ENCODE peak calls at places on chromosomes 2 and 18, in nine cellular contexts. Y is AG10803, O is B cell, R is colonic mucosa, A is HCT116, K is neural progenitor cell, V is nephron progenitor cell, D is AG09309, H is type B pancreatic cell. B is an unnamed sample.
A peak's percentile ranks its signal among the peaks of the same experiment; 100 is the strongest.

GRCh38 chr2:167875524-167875923 is 371.9 kb downstream of the STK39 start:
- DNase-seq in H (no peak), O (no peak), V (no peak), Y (no peak), A (no peak), K (no peak), R (no peak), D (no peak), B (no peak)

GRCh38 chr2:47189635-47190034 is 34.5 kb upstream of the STPG4 start:
- DNase-seq in Y (peak; percentile 92), A (no peak), V (no peak), D (peak; percentile 79), O (no peak), H (no peak), R (no peak), K (no peak), B (no peak)

GRCh38 chr2:3102081-3102914 is 275.3 kb downstream of the EIPR1 start:
- DNase-seq in O (no peak), V (no peak), R (no peak), H (no peak), A (no peak), Y (no peak), D (no peak), K (no peak), B (no peak)

GRCh38 chr2:138023976-138024375 is 59.7 kb downstream of the HNMT start:
- DNase-seq in K (no peak), Y (no peak), O (no peak), A (no peak), H (no peak), R (no peak), D (no peak), V (no peak), B (no peak)

GRCh38 chr18:24244698-24245097 is 105.8 kb downstream of the CABYR start:
- DNase-seq in R (no peak), K (no peak), Y (no peak), H (no peak), D (no peak), O (no peak), A (no peak), V (no peak), B (no peak)

GRCh38 chr18:56541790-56542189 is 96.6 kb downstream of the TXNL1 start:
- DNase-seq in V (no peak), O (no peak), Y (no peak), D (no peak), K (peak; percentile 18), H (no peak), R (no peak), A (no peak), B (no peak)

GRCh38 chr2:71545572-71546274 is 92.4 kb downstream of the DYSF start:
- DNase-seq in R (peak; percentile 63), K (peak; percentile 80), O (peak; percentile 62), Y (peak; percentile 66), V (peak; percentile 71), D (no peak), A (peak; percentile 57), H (no peak), B (peak; percentile 90)

GRCh38 chr2:73111300-73112025 is 1.3 kb downstream of the RAB11FIP5 start:
- DNase-seq in H (no peak), K (peak; percentile 60), V (peak; percentile 15), R (peak; percentile 74), A (peak; percentile 26), D (no peak), Y (no peak), O (no peak), B (no peak)

GRCh38 chr2:238864207-238865014 is 16.5 kb downstream of the TWIST2 start:
- DNase-seq in O (no peak), H (peak; percentile 80), V (peak; percentile 63), K (peak; percentile 80), R (peak; percentile 87), Y (peak; percentile 99), D (peak; percentile 98), A (peak; percentile 78), B (no peak)

GRCh38 chr18:28019425-28020108 is 157.4 kb downstream of the CDH2 start:
- DNase-seq in K (no peak), R (no peak), D (no peak), A (no peak), Y (no peak), V (no peak), H (no peak), O (no peak), B (no peak)

GRCh38 chr2:44071454-44072046 is 75.8 kb upstream of the LRPPRC start:
- DNase-seq in V (no peak), H (no peak), Y (no peak), K (no peak), O (no peak), R (no peak), A (no peak), D (no peak), B (no peak)

GRCh38 chr2:238649123-238649522 is 198.8 kb upstream of the TWIST2 start:
- DNase-seq in V (no peak), D (no peak), K (no peak), R (no peak), A (no peak), O (no peak), Y (no peak), H (no peak), B (no peak)

GRCh38 chr18:56770097-56770496 is 118.9 kb downstream of the WDR7 start:
- DNase-seq in K (no peak), A (no peak), Y (no peak), V (no peak), D (no peak), H (no peak), R (no peak), O (no peak), B (no peak)

DNA sequence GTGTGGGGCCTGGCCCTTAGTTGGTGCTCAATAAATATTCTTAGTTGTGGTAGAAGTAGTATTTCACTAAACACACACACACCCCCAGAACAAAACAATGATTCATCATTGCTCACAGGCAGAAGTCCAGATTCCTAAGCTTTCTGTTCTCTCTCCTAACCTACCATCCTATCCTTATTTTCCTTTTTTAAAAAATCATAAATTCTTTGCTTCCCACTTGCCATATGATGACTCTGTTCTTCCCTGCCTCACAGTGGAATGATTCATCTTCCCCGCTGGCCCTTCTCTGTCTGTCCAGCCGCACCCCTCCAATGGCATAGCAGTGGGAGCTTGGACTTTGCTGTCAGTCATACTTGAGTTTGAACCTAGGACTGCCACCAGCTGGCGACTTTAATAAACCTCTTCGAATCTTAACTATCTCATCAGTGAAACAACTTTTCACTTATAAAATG is 5.2 kb downstream of the EML6 start:
- DNase-seq in H (no peak), D (peak; percentile 77), V (no peak), R (no peak), O (no peak), Y (peak; percentile 85), A (peak; percentile 49), K (no peak), B (no peak)
- TF ChIP-seq CTCF in H (no peak), D (no peak), V (no peak), R (no peak), O (no peak), Y (peak; percentile 21), A (no peak), K (no peak), B (no peak)

GRCh38 chr18:60663060-60663989 is 290.8 kb upstream of the MC4R start:
- DNase-seq in H (no peak), V (no peak), D (no peak), R (no peak), O (no peak), K (no peak), Y (no peak), A (no peak), B (no peak)

GRCh38 chr18:60664736-60665135 is 292.2 kb upstream of the MC4R start:
- DNase-seq in K (no peak), A (no peak), O (no peak), R (no peak), V (no peak), H (no peak), D (no peak), Y (no peak), B (no peak)

GRCh38 chr18:60671022-60671421 is 298.4 kb upstream of the MC4R start:
- DNase-seq in V (no peak), K (no peak), H (no peak), A (no peak), R (no peak), Y (no peak), D (no peak), O (no peak), B (no peak)

GRCh38 chr18:60667016-60667415 is 294.4 kb upstream of the MC4R start:
- DNase-seq in H (no peak), D (no peak), A (no peak), V (no peak), O (no peak), R (no peak), Y (no peak), K (no peak), B (no peak)

GRCh38 chr18:60668583-60668982 is 296.0 kb upstream of the MC4R start:
- DNase-seq in O (no peak), V (no peak), D (no peak), A (no peak), Y (no peak), K (no peak), H (no peak), R (no peak), B (no peak)
- TF ChIP-seq CTCF in O (no peak), V (no peak), D (peak; percentile 6), A (no peak), Y (no peak), K (peak; percentile 34), H (peak; percentile 32), R (no peak), B (peak; percentile 29)

DNA sequence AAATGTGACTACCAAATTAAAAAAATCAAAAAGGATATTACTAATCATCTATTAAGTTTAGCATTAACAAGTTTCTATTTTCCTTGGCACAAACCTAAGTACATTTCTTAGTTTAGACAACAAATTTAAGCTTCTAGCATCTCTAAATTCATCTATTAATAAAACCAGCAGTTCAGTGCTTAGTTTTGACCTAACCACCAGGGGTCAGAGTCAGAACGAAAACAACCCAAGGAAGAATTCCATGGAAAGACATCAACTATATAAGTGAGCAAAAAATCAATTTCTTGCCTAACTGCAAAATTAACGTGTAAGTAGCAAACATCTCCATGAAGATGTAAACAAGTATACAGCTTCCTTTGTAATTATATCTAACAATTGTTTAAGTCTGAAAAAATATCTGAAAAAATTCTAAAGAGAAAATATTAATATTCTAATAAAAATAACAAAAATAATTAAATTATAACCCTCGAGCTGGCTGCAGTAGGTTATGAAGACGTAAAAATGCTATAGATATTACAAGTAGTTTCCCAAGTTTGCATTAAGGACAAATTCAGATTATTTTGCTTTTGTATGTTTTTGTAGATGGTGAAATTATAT is 83.7 kb downstream of the CERKL start:
- DNase-seq in D (peak; percentile 10), V (no peak), H (no peak), A (peak; percentile 54), R (no peak), K (peak; percentile 51), O (no peak), Y (peak; percentile 33), B (no peak)
- TF ChIP-seq CTCF in D (peak; percentile 49), V (peak; percentile 51), H (peak; percentile 81), A (peak; percentile 74), R (peak; percentile 35), K (peak; percentile 71), O (peak; percentile 17), Y (peak; percentile 73), B (peak; percentile 77)

GRCh38 chr2:75481041-75481836 is 79.5 kb downstream of the EVA1A start:
- DNase-seq in O (no peak), H (no peak), R (peak; percentile 20), A (peak; percentile 10), V (no peak), Y (peak; percentile 53), D (no peak), K (peak; percentile 31), B (no peak)
- TF ChIP-seq CTCF in O (no peak), H (peak; percentile 57), R (no peak), A (no peak), V (no peak), Y (peak; percentile 54), D (peak; percentile 57), K (peak; percentile 46), B (no peak)